ENCODE peak calls at places on chromosomes 12 and 14, in ten cellular contexts. V is ovary, I is transverse colon, O is tibial nerve, B is A549, W is HCT116, K is esophagus squamous epithelium, G is K562, P is right lobe of liver, C is heart left ventricle. F is an unnamed sample.

GRCh38 chr12:46555379-46555778 is 182.8 kb upstream of the SLC38A2 start:
- DNase-seq in V (no peak), G (no peak), K (no peak), W (no peak), P (no peak), B (no peak), I (no peak), C (no peak), O (no peak), F (no peak)

GRCh38 chr14:30385925-30386324 is 173.0 kb upstream of the G2E3 start:
- DNase-seq in I (no peak), K (no peak), G (no peak), W (no peak), C (no peak), O (no peak), P (no peak), V (no peak), B (no peak), F (no peak)

GRCh38 chr14:53055003-53055402 is 98.1 kb downstream of the DDHD1 start:
- DNase-seq in C (no peak), O (no peak), B (peak), P (no peak), G (peak), I (no peak), K (no peak), W (peak), V (no peak), F (no peak)

GRCh38 chr12:51687142-51687935 is 96.3 kb downstream of the SCN8A start:
- DNase-seq in P (no peak), V (no peak), B (no peak), W (no peak), K (no peak), C (no peak), G (no peak), I (peak), O (no peak), F (no peak)

GRCh38 chr12:53791735-53792326 is 40.1 kb upstream of the CISTR start:
- DNase-seq in B (peak), W (peak), C (no peak), O (no peak), V (no peak), I (no peak), K (no peak), G (peak), P (no peak), F (no peak)

GRCh38 chr12:103578926-103579325 is 8.1 kb upstream of the STAB2 start:
- DNase-seq in O (no peak), V (no peak), C (no peak), B (no peak), G (no peak), K (no peak), W (no peak), I (no peak), P (no peak), F (no peak)

GRCh38 chr12:54258286-54258685 is 21.6 kb downstream of the CBX5 start:
- DNase-seq in G (no peak), K (no peak), V (no peak), O (no peak), I (no peak), C (no peak), B (no peak), W (no peak), P (no peak), F (no peak)

GRCh38 chr12:62248873-62249272 is 11.3 kb upstream of the USP15 start:
- DNase-seq in G (peak), B (no peak), K (no peak), I (no peak), C (no peak), V (no peak), P (no peak), W (no peak), O (no peak), F (no peak)

GRCh38 chr14:44962573-44963528 is 861 bp downstream of the TOGARAM1 start:
- DNase-seq in I (peak), O (peak), B (peak), W (no peak), K (no peak), C (peak), V (peak), P (peak), G (no peak), F (no peak)

GRCh38 chr12:42893802-42894201 is 304.3 kb upstream of the PRICKLE1 start:
- DNase-seq in C (no peak), O (no peak), G (no peak), K (no peak), P (no peak), I (no peak), B (no peak), W (no peak), V (no peak), F (no peak)

GRCh38 chr12:96495841-96496545 is 6.6 kb downstream of the CFAP54 start:
- DNase-seq in G (no peak), I (no peak), P (no peak), V (no peak), C (no peak), B (no peak), W (no peak), K (no peak), O (no peak), F (no peak)

GRCh38 chr12:110266980-110267620 is 13.9 kb upstream of the ATP2A2 start:
- DNase-seq in I (no peak), B (peak), O (peak), P (no peak), V (peak), K (no peak), G (peak), W (no peak), C (peak), F (peak)
- TF ChIP-seq POLR2A in I (no peak), B (no peak), O (no peak), P (no peak), V (no peak), K (no peak), G (no peak), W (no peak), C (no peak), F (no peak)

DNA sequence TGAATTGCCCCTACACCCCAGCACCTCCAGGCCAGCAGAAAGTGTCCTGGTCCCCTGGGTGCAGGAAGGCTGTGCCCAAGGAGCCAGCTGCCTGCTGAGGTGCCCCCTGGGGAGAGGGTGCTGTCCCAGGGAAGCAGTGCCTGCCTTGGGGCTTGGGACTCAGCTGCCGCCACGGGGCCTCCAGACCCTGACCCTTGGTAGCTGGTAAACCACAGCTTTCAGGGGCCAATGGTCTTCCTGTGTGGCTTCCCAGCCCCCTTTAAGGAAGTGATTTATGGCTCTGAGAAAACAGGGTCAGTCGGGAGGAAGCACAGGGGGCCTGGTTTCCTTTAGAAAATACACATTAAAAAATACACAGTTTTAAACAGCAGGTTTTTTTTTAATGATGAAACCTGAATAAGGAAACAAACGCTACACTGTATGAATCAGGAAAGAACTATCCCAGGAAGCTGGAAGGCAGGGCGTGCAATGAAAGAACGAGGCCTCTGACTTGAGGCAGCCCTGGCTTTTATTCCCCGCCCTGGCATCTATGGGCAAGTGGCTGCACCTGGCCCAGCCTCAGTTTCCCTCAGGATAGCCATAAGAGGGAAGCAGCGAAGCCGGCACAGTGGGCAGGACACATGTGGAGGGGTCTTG is 40.6 kb upstream of the EML1 start:
- DNase-seq in P (peak), O (no peak), V (no peak), I (no peak), K (no peak), C (no peak), B (peak), G (no peak), W (no peak), F (no peak)
- TF ChIP-seq POLR2A in P (no peak), O (no peak), V (no peak), I (no peak), K (no peak), C (no peak), B (no peak), G (no peak), W (no peak), F (no peak)

GRCh38 chr12:101407054-101407437 is 526 bp downstream of the ARL1 start:
- DNase-seq in W (no peak), K (no peak), P (no peak), I (no peak), V (no peak), G (no peak), O (peak), B (no peak), C (no peak), F (peak)

DNA sequence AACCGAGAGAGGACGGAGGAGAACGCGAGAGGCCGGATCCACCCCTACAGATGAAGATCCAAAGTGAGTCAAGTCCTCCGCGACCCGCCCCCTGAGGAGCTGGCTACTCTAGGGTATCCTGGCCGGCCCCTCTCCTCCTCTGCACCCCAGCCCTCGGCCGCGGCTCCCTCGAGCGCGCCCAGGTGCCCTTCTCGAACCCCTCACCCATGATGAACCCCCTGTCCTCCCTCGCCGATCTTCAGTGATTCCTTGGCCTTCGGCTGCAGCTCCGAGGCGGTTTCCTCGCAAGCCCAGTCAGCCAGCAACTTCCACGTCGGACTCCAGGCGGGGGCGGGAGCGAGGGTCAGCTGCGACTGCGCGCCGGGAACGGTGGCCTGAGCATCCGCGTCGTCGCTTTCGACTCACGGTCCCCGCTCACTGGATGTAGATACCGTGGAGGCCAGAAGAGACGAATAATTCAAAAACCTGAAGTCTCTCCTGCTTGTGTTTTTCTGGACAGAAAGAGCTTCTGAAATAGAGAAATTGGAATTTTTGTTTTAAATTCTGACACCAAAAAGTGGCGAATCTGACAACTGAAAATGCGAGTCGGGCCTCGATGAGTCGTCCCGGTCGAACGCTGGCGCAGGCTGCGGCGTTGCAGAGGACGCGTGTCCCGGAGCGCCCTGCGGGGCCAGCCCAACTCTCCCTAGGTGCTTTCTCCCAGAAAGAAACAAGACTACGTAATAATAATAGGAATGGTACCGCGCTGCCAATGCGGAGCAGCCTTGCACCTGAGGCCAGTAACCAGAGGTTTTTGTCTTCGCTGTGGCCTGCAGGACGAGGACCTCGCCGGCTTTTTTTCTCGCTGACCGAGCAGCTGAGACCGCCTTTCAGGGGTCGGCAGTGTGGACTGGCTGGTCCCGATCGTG is at the start of gene ARL1:
- DNase-seq in O (peak), K (peak), C (peak), G (peak), V (peak), P (peak), B (peak), W (peak), I (peak), F (peak)
- TF ChIP-seq POLR2A in O (peak), K (no peak), C (no peak), G (peak), V (peak), P (peak), B (peak), W (peak), I (peak), F (peak)

GRCh38 chr14:73758392-73759182 is 44.4 kb upstream of the PNMA1 start:
- DNase-seq in W (peak), I (peak), G (peak), K (peak), V (peak), O (peak), P (peak), B (peak), C (peak), F (no peak)
- TF ChIP-seq POLR2A in W (no peak), I (peak), G (no peak), K (no peak), V (no peak), O (no peak), P (peak), B (no peak), C (no peak), F (no peak)

GRCh38 chr12:113228394-113229028 is 7.2 kb downstream of the TPCN1 start:
- DNase-seq in C (no peak), P (no peak), W (no peak), B (no peak), K (no peak), I (no peak), V (no peak), G (no peak), O (no peak), F (no peak)
- TF ChIP-seq POLR2A in C (no peak), P (no peak), W (no peak), B (no peak), K (no peak), I (no peak), V (no peak), G (no peak), O (no peak), F (no peak)